ENCODE peak calls at places on chromosome 20, in four cellular contexts. X, R, Y and V are unnamed samples.

GRCh38 chr20:1528811-1529210 is 28.7 kb downstream of the SIRPD start:
- DNase-seq in X (no peak), R (no peak), Y (no peak), V (no peak)

GRCh38 chr20:20517296-20517695 is 149.4 kb downstream of the INSM1 start:
- DNase-seq in X (no peak), R (no peak), Y (no peak), V (no peak)

GRCh38 chr20:19828233-19828632 is 70.2 kb downstream of the RIN2 start:
- DNase-seq in X (no peak), R (no peak), Y (peak; percentile 78), V (no peak)

GRCh38 chr20:36591854-36592641 is 13.5 kb upstream of the RAB5IF start:
- DNase-seq in X (peak; percentile 57), R (no peak), Y (peak; percentile 30), V (peak; percentile 23)

GRCh38 chr20:23118144-23118543 is 32.0 kb upstream of the CD93 start:
- DNase-seq in X (no peak), R (no peak), Y (no peak), V (no peak)

GRCh38 chr20:4875578-4876067 is 125.7 kb downstream of the SLC23A2 start:
- DNase-seq in X (no peak), R (peak; percentile 77), Y (no peak), V (no peak)

GRCh38 chr20:58515240-58516212 is at the start of gene APCDD1L:
- DNase-seq in X (no peak), R (no peak), Y (no peak), V (no peak)

GRCh38 chr20:38581013-38581412 is at the start of gene ADIG:
- DNase-seq in X (no peak), R (no peak), Y (no peak), V (no peak)

GRCh38 chr20:23106271-23106851 is 20.2 kb upstream of the CD93 start:
- DNase-seq in X (no peak), R (no peak), Y (no peak), V (no peak)

GRCh38 chr20:55160022-55160421 is 684.6 kb downstream of the DOK5 start:
- DNase-seq in X (no peak), R (no peak), Y (no peak), V (no peak)